ENCODE peak calls at places on chromosome 22, in six cellular contexts. D, G, V, B, Y and N are unnamed samples.

GRCh38 chr22:39522567-39523300 is 2.4 kb downstream of the ATF4 start:
- DNase-seq in D (peak), G (peak), V (no peak), B (peak), Y (no peak), N (no peak)

GRCh38 chr22:49551897-49552659 is 275.6 kb downstream of the BRD1 start:
- DNase-seq in D (no peak), G (no peak), V (no peak), B (no peak), Y (no peak), N (no peak)

GRCh38 chr22:31561238-31561887 is 65.0 kb downstream of the SFI1 start:
- DNase-seq in D (peak), G (peak), V (peak), B (peak), Y (peak), N (peak)

GRCh38 chr22:26756675-26757293 is 99.4 kb downstream of the MIAT start:
- DNase-seq in D (no peak), G (peak), V (peak), B (peak), Y (peak), N (no peak)

GRCh38 chr22:27198518-27199035 is 541.2 kb downstream of the MIAT start:
- DNase-seq in D (no peak), G (no peak), V (no peak), B (no peak), Y (no peak), N (no peak)

GRCh38 chr22:25120093-25120561 is 79.5 kb upstream of the CRYBB3 start:
- DNase-seq in D (no peak), G (no peak), V (no peak), B (no peak), Y (no peak), N (no peak)

GRCh38 chr22:44761025-44761424 is 8.7 kb downstream of the ARHGAP8 start:
- DNase-seq in D (no peak), G (no peak), V (no peak), B (no peak), Y (no peak), N (no peak)

GRCh38 chr22:45868586-45869443 is 108.1 kb downstream of the WNT7B start:
- DNase-seq in D (no peak), G (no peak), V (no peak), B (no peak), Y (no peak), N (no peak)

GRCh38 chr22:45585946-45586540 is 83.4 kb downstream of the FBLN1 start:
- DNase-seq in D (no peak), G (no peak), V (no peak), B (no peak), Y (no peak), N (no peak)

GRCh38 chr22:37241351-37242142 is 2.5 kb downstream of the RAC2 start:
- DNase-seq in D (no peak), G (peak), V (no peak), B (no peak), Y (no peak), N (no peak)

GRCh38 chr22:25495286-25495685 is 69.2 kb upstream of the GRK3 start:
- DNase-seq in D (no peak), G (no peak), V (no peak), B (peak), Y (no peak), N (no peak)

GRCh38 chr22:27512283-27512761 is 289.2 kb downstream of the MN1 start:
- DNase-seq in D (no peak), G (no peak), V (no peak), B (peak), Y (no peak), N (no peak)